ENCODE peak calls at places on chromosomes 5 and 9, in six cellular contexts. One of them, this sample, is unnamed.

GRCh38 chr5:17217421-17218352 is at the start of gene BASP1:
- DNase-seq in fibroblast of pulmonary artery: peak
- DNase-seq in GM06990: peak
- DNase-seq in astrocyte of the spinal cord: peak
- DNase-seq in right atrium auricular region: no peak
- DNase-seq in CD8-positive, alpha-beta T cell: no peak
- DNase-seq in this sample: peak

GRCh38 chr9:89226076-89226475 is 47.5 kb upstream of the SHC3 start:
- DNase-seq in fibroblast of pulmonary artery: peak
- DNase-seq in GM06990: no peak
- DNase-seq in astrocyte of the spinal cord: peak
- DNase-seq in right atrium auricular region: peak
- DNase-seq in CD8-positive, alpha-beta T cell: no peak
- DNase-seq in this sample: no peak

GRCh38 chr9:4864234-4864661 is 71.5 kb downstream of the RCL1 start:
- DNase-seq in fibroblast of pulmonary artery: no peak
- DNase-seq in GM06990: no peak
- DNase-seq in astrocyte of the spinal cord: no peak
- DNase-seq in right atrium auricular region: no peak
- DNase-seq in CD8-positive, alpha-beta T cell: no peak
- DNase-seq in this sample: no peak

GRCh38 chr5:112174959-112175594 is 244.0 kb downstream of the EPB41L4A start:
- DNase-seq in fibroblast of pulmonary artery: peak
- DNase-seq in GM06990: no peak
- DNase-seq in astrocyte of the spinal cord: peak
- DNase-seq in right atrium auricular region: no peak
- DNase-seq in CD8-positive, alpha-beta T cell: peak
- DNase-seq in this sample: no peak

GRCh38 chr5:79488058-79488457 is 25.9 kb downstream of the HOMER1 start:
- DNase-seq in fibroblast of pulmonary artery: no peak
- DNase-seq in GM06990: no peak
- DNase-seq in astrocyte of the spinal cord: no peak
- DNase-seq in right atrium auricular region: no peak
- DNase-seq in CD8-positive, alpha-beta T cell: no peak
- DNase-seq in this sample: no peak

GRCh38 chr5:7261049-7261448 is 134.9 kb upstream of the ADCY2 start:
- DNase-seq in fibroblast of pulmonary artery: peak
- DNase-seq in GM06990: no peak
- DNase-seq in astrocyte of the spinal cord: peak
- DNase-seq in right atrium auricular region: no peak
- DNase-seq in CD8-positive, alpha-beta T cell: no peak
- DNase-seq in this sample: peak

GRCh38 chr5:91499943-91500531 is 116.9 kb upstream of the ARRDC3 start:
- DNase-seq in fibroblast of pulmonary artery: peak
- DNase-seq in GM06990: peak
- DNase-seq in astrocyte of the spinal cord: peak
- DNase-seq in right atrium auricular region: no peak
- DNase-seq in CD8-positive, alpha-beta T cell: no peak
- DNase-seq in this sample: no peak

GRCh38 chr9:115494393-115494792 is 376.4 kb upstream of the TNC start:
- DNase-seq in fibroblast of pulmonary artery: no peak
- DNase-seq in GM06990: no peak
- DNase-seq in astrocyte of the spinal cord: no peak
- DNase-seq in right atrium auricular region: no peak
- DNase-seq in CD8-positive, alpha-beta T cell: no peak
- DNase-seq in this sample: no peak

GRCh38 chr9:92668746-92669526 is 995 bp downstream of the IPPK start:
- DNase-seq in fibroblast of pulmonary artery: peak
- DNase-seq in GM06990: no peak
- DNase-seq in astrocyte of the spinal cord: peak
- DNase-seq in right atrium auricular region: peak
- DNase-seq in CD8-positive, alpha-beta T cell: no peak
- DNase-seq in this sample: peak

GRCh38 chr5:3311443-3311842 is 284.2 kb upstream of the IRX1 start:
- DNase-seq in fibroblast of pulmonary artery: no peak
- DNase-seq in GM06990: no peak
- DNase-seq in astrocyte of the spinal cord: peak
- DNase-seq in right atrium auricular region: no peak
- DNase-seq in CD8-positive, alpha-beta T cell: no peak
- DNase-seq in this sample: no peak

GRCh38 chr5:112121268-112121667 is 297.8 kb downstream of the EPB41L4A start:
- DNase-seq in fibroblast of pulmonary artery: no peak
- DNase-seq in GM06990: no peak
- DNase-seq in astrocyte of the spinal cord: no peak
- DNase-seq in right atrium auricular region: no peak
- DNase-seq in CD8-positive, alpha-beta T cell: no peak
- DNase-seq in this sample: no peak

GRCh38 chr9:127707766-127708165 is 978 bp downstream of the CFAP157 start:
- DNase-seq in fibroblast of pulmonary artery: no peak
- DNase-seq in GM06990: no peak
- DNase-seq in astrocyte of the spinal cord: no peak
- DNase-seq in right atrium auricular region: no peak
- DNase-seq in CD8-positive, alpha-beta T cell: peak
- DNase-seq in this sample: no peak

GRCh38 chr9:105205787-105206511 is 38.5 kb upstream of the SLC44A1 start:
- DNase-seq in fibroblast of pulmonary artery: peak
- DNase-seq in GM06990: no peak
- DNase-seq in astrocyte of the spinal cord: peak
- DNase-seq in right atrium auricular region: peak
- DNase-seq in CD8-positive, alpha-beta T cell: no peak
- DNase-seq in this sample: peak

GRCh38 chr5:79025054-79025465 is 40.0 kb upstream of the ARSB start:
- DNase-seq in fibroblast of pulmonary artery: peak
- DNase-seq in GM06990: peak
- DNase-seq in astrocyte of the spinal cord: peak
- DNase-seq in right atrium auricular region: no peak
- DNase-seq in CD8-positive, alpha-beta T cell: peak
- DNase-seq in this sample: peak

GRCh38 chr9:105244996-105245719 is 707 bp downstream of the SLC44A1 start:
- DNase-seq in fibroblast of pulmonary artery: peak
- DNase-seq in GM06990: peak
- DNase-seq in astrocyte of the spinal cord: no peak
- DNase-seq in right atrium auricular region: no peak
- DNase-seq in CD8-positive, alpha-beta T cell: peak
- DNase-seq in this sample: peak

GRCh38 chr5:93017854-93018253 is 563.2 kb downstream of the NR2F1-AS1 start:
- DNase-seq in fibroblast of pulmonary artery: peak
- DNase-seq in GM06990: no peak
- DNase-seq in astrocyte of the spinal cord: peak
- DNase-seq in right atrium auricular region: no peak
- DNase-seq in CD8-positive, alpha-beta T cell: no peak
- DNase-seq in this sample: no peak

GRCh38 chr5:127870914-127871313 is 167.7 kb downstream of the CCDC192 start:
- DNase-seq in fibroblast of pulmonary artery: peak
- DNase-seq in GM06990: no peak
- DNase-seq in astrocyte of the spinal cord: peak
- DNase-seq in right atrium auricular region: peak
- DNase-seq in CD8-positive, alpha-beta T cell: no peak
- DNase-seq in this sample: no peak

GRCh38 chr9:34651876-34652602 is at the start of gene IL11RA:
- DNase-seq in fibroblast of pulmonary artery: peak
- DNase-seq in GM06990: no peak
- DNase-seq in astrocyte of the spinal cord: peak
- DNase-seq in right atrium auricular region: peak
- DNase-seq in CD8-positive, alpha-beta T cell: no peak
- DNase-seq in this sample: peak

GRCh38 chr5:76291305-76292077 is 111.6 kb upstream of the IQGAP2 start:
- DNase-seq in fibroblast of pulmonary artery: no peak
- DNase-seq in GM06990: no peak
- DNase-seq in astrocyte of the spinal cord: no peak
- DNase-seq in right atrium auricular region: no peak
- DNase-seq in CD8-positive, alpha-beta T cell: no peak
- DNase-seq in this sample: no peak

GRCh38 chr5:115545065-115545882 is 699 bp upstream of the FEM1C start:
- DNase-seq in fibroblast of pulmonary artery: no peak
- DNase-seq in GM06990: no peak
- DNase-seq in astrocyte of the spinal cord: no peak
- DNase-seq in right atrium auricular region: no peak
- DNase-seq in CD8-positive, alpha-beta T cell: no peak
- DNase-seq in this sample: no peak
- H3K4me3 ChIP-seq in fibroblast of pulmonary artery: peak
- H3K4me3 ChIP-seq in GM06990: peak
- H3K4me3 ChIP-seq in astrocyte of the spinal cord: peak
- H3K4me3 ChIP-seq in right atrium auricular region: peak
- H3K4me3 ChIP-seq in CD8-positive, alpha-beta T cell: peak
- H3K4me3 ChIP-seq in this sample: peak

DNA sequence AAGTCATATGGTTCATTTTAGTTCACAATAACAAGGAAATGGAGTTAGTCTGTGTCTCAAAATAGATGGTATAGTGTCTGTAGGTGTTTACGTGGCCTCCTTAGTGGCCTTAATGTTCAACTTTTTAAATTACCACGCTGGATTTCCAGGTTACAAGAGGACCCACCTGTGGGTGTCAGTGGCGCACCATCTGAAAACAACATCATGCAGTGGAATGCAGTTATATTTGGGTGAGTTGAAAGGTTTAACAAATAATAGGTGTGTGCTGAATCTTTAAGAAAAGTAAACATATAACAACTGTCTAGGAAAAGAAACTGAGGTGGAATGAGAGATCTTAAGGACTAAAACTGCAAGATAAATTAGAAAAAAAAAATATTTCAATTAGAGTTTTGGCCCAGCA is 2.9 kb downstream of the UBE2B start:
- DNase-seq in fibroblast of pulmonary artery: peak
- DNase-seq in GM06990: no peak
- DNase-seq in astrocyte of the spinal cord: no peak
- DNase-seq in right atrium auricular region: no peak
- DNase-seq in CD8-positive, alpha-beta T cell: no peak
- DNase-seq in this sample: no peak
- TF ChIP-seq CTCF in fibroblast of pulmonary artery: peak
- TF ChIP-seq CTCF in GM06990: no peak
- TF ChIP-seq CTCF in astrocyte of the spinal cord: peak
- TF ChIP-seq CTCF in right atrium auricular region: no peak
- TF ChIP-seq CTCF in CD8-positive, alpha-beta T cell: no peak
- TF ChIP-seq CTCF in this sample: peak

DNA sequence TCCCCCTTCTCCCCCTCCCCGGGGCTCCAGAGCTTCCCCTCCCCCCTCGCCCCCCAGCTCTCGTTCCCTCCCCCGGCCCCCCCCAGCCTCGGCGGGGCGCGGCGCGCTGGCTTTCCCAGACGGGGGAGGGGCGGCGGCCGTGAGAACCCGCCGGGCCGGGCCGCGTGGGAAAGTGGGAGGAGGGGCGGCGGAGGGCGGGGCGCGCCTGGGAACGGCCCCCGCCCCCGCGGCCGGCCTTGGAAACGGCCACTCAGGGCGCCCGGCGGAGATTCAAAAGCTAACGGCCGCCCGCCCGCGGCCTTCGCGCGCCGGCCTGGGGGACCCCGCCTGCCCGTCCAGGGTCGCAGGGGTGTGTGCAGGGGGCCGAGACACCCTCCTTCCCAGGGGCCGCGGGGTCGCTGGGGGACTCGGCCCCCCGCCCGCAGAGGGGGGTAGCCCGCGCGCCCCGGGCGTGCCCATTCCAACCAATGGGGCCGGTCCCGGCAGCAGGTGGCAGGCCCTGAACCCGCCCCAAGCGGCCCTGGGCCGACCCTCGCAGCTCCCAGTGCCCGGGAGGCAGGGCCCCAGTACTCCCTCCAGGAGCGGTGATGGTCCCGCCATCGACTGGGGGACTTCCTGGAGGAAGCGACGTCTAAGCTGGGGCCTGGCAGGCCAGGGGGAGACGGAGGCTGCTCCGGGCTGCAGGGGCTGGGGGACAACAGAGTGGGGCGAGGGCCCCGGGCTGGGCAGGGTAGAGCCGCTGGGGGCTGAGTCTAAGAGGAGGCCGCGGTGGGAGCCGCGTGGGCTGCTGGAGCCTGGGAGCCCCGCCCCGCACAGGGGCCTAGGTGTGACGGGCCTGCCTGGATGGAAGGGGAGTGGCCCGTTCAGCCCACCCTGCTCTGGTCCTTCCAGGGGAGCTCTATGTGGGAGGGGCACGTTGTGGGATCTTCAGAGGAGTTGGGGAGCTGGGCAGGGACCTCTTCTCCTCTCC is 14.2 kb upstream of the NRARP start:
- DNase-seq in fibroblast of pulmonary artery: peak
- DNase-seq in GM06990: peak
- DNase-seq in astrocyte of the spinal cord: no peak
- DNase-seq in right atrium auricular region: no peak
- DNase-seq in CD8-positive, alpha-beta T cell: no peak
- DNase-seq in this sample: peak
- H3K4me3 ChIP-seq in fibroblast of pulmonary artery: no peak
- H3K4me3 ChIP-seq in GM06990: peak
- H3K4me3 ChIP-seq in astrocyte of the spinal cord: no peak
- H3K4me3 ChIP-seq in right atrium auricular region: no peak
- H3K4me3 ChIP-seq in CD8-positive, alpha-beta T cell: no peak
- H3K4me3 ChIP-seq in this sample: peak

GRCh38 chr5:139392678-139393496 is 2.0 kb downstream of the PROB1 start:
- DNase-seq in fibroblast of pulmonary artery: peak
- DNase-seq in GM06990: peak
- DNase-seq in astrocyte of the spinal cord: peak
- DNase-seq in right atrium auricular region: no peak
- DNase-seq in CD8-positive, alpha-beta T cell: peak
- DNase-seq in this sample: peak
- TF ChIP-seq CTCF in fibroblast of pulmonary artery: peak
- TF ChIP-seq CTCF in GM06990: peak
- TF ChIP-seq CTCF in astrocyte of the spinal cord: peak
- TF ChIP-seq CTCF in right atrium auricular region: peak
- TF ChIP-seq CTCF in CD8-positive, alpha-beta T cell: peak
- TF ChIP-seq CTCF in this sample: peak

DNA sequence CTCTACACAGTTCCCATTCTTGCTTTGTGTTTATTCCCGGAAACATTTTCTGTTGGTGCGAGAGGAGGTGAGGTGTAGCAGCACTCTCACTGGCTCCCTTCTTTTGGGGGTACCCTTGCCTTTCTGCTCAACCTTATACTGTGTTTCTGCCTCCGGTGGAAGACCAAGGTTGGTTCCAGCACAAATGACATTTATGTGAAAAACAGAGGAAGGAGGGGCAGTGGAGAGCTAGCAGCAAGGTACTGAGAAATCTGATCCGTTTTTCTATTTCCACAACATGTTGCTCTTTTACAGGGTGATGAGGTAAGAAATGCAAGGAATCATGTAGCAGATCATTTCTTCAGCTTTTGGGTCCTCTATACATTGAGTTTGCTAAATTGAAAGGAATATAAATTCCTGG is 648.0 kb upstream of the DMAC1 start:
- DNase-seq in fibroblast of pulmonary artery: no peak
- DNase-seq in GM06990: no peak
- DNase-seq in astrocyte of the spinal cord: no peak
- DNase-seq in right atrium auricular region: no peak
- DNase-seq in CD8-positive, alpha-beta T cell: no peak
- DNase-seq in this sample: no peak
- H3K4me3 ChIP-seq in fibroblast of pulmonary artery: no peak
- H3K4me3 ChIP-seq in GM06990: no peak
- H3K4me3 ChIP-seq in astrocyte of the spinal cord: no peak
- H3K4me3 ChIP-seq in right atrium auricular region: no peak
- H3K4me3 ChIP-seq in CD8-positive, alpha-beta T cell: no peak
- H3K4me3 ChIP-seq in this sample: no peak

GRCh38 chr5:56314536-56314935 is 81.4 kb upstream of the ANKRD55 start:
- DNase-seq in fibroblast of pulmonary artery: peak
- DNase-seq in GM06990: peak
- DNase-seq in astrocyte of the spinal cord: no peak
- DNase-seq in right atrium auricular region: no peak
- DNase-seq in CD8-positive, alpha-beta T cell: no peak
- DNase-seq in this sample: no peak
- TF ChIP-seq CTCF in fibroblast of pulmonary artery: peak
- TF ChIP-seq CTCF in GM06990: peak
- TF ChIP-seq CTCF in astrocyte of the spinal cord: peak
- TF ChIP-seq CTCF in right atrium auricular region: peak
- TF ChIP-seq CTCF in CD8-positive, alpha-beta T cell: peak
- TF ChIP-seq CTCF in this sample: peak

GRCh38 chr9:133419005-133419404 is 1.2 kb upstream of the REXO4 start:
- DNase-seq in fibroblast of pulmonary artery: no peak
- DNase-seq in GM06990: no peak
- DNase-seq in astrocyte of the spinal cord: no peak
- DNase-seq in right atrium auricular region: no peak
- DNase-seq in CD8-positive, alpha-beta T cell: no peak
- DNase-seq in this sample: no peak
- H3K4me3 ChIP-seq in fibroblast of pulmonary artery: no peak
- H3K4me3 ChIP-seq in GM06990: peak
- H3K4me3 ChIP-seq in astrocyte of the spinal cord: no peak
- H3K4me3 ChIP-seq in right atrium auricular region: no peak
- H3K4me3 ChIP-seq in CD8-positive, alpha-beta T cell: no peak
- H3K4me3 ChIP-seq in this sample: peak

This sample was measured in Peyer's patch.